ENCODE peak calls at places on chromosome 3, in six cellular contexts. W is breast epithelium; R is LoVo; C is T-helper 2 cell treated with Interferon-gamma antibody and Interleukin-4, amounts not matched to agents 5 μg/mL and 100 μg/mL, for 36 hours; S is left ventricle myocardium inferior; F is upper lobe of right lung. Y is an unnamed sample.

GRCh38 chr3:169146112-169146665 is 517.3 kb downstream of the MECOM start:
- DNase-seq in R (peak), C (no peak), F (peak), W (no peak), S (peak), Y (no peak)

GRCh38 chr3:108722724-108723123 is 34.5 kb downstream of the RETNLB start:
- DNase-seq in F (no peak), W (no peak), R (no peak), S (no peak), C (no peak), Y (no peak)

GRCh38 chr3:194905696-194906095 is 220.0 kb downstream of the FAM43A start:
- DNase-seq in S (no peak), R (no peak), C (no peak), F (no peak), W (no peak), Y (peak)

GRCh38 chr3:85785766-85786165 is 827.0 kb downstream of the CADM2 start:
- DNase-seq in C (no peak), F (no peak), W (no peak), S (no peak), R (no peak), Y (no peak)

GRCh38 chr3:162096874-162097273 is 600.3 kb downstream of the OTOL1 start:
- DNase-seq in S (no peak), W (no peak), C (no peak), R (no peak), F (no peak), Y (no peak)

GRCh38 chr3:130576571-130577266 is 59.7 kb downstream of the COL6A6 start:
- DNase-seq in S (no peak), C (no peak), R (no peak), F (no peak), W (no peak), Y (no peak)

GRCh38 chr3:194206375-194206774 is 70.4 kb downstream of the HES1 start:
- DNase-seq in F (peak), S (peak), W (no peak), R (no peak), C (no peak), Y (no peak)

GRCh38 chr3:172836390-172836997 is 86.0 kb downstream of the ECT2 start:
- DNase-seq in W (no peak), F (no peak), R (peak), S (no peak), C (no peak), Y (peak)

GRCh38 chr3:194275721-194276120 is 75.4 kb downstream of the CPN2 start:
- DNase-seq in R (no peak), F (peak), C (no peak), W (peak), S (no peak), Y (no peak)

GRCh38 chr3:98713984-98714383 is 49.2 kb upstream of the ST3GAL6 start:
- DNase-seq in W (no peak), R (no peak), F (no peak), S (no peak), C (no peak), Y (no peak)

GRCh38 chr3:31165399-31165860 is 271.0 kb upstream of the GADL1 start:
- DNase-seq in C (no peak), S (no peak), R (no peak), F (no peak), W (no peak), Y (peak)

Y was measured in NCI-H187.